ENCODE peak calls at places on chromosomes 13 and 19, in ten cellular contexts. P is cardiac fibroblast, Z is kidney epithelial cell, J is AG09309, O is BJ, Q is lower leg skin, X is sigmoid colon, L is fibroblast of pulmonary artery, B is choroid plexus epithelial cell, S is fibroblast of lung. E is an unnamed sample.
A peak's percentile ranks its signal among the peaks of the same experiment; 100 is the strongest.

GRCh38 chr19:35642312-35642711 is 767 bp downstream of the ETV2 start:
- DNase-seq in P (no peak), Z (no peak), J (no peak), O (no peak), Q (no peak), X (no peak), L (no peak), B (no peak), S (no peak), E (no peak)

GRCh38 chr19:10167459-10167858 is 27.3 kb downstream of the DNMT1 start:
- DNase-seq in P (no peak), Z (no peak), J (no peak), O (no peak), Q (no peak), X (no peak), L (no peak), B (no peak), S (no peak), E (no peak)

GRCh38 chr13:30736921-30737320 is 1.6 kb downstream of the ALOX5AP start:
- DNase-seq in P (no peak), Z (no peak), J (no peak), O (no peak), Q (no peak), X (no peak), L (no peak), B (no peak), S (no peak), E (no peak)

GRCh38 chr19:23698711-23699520 is 11.9 kb upstream of the ZNF675 start:
- DNase-seq in P (no peak), Z (no peak), J (no peak), O (no peak), Q (no peak), X (no peak), L (no peak), B (no peak), S (no peak), E (peak; percentile 68)

GRCh38 chr13:75372517-75372916 is 109.5 kb downstream of the TBC1D4 start:
- DNase-seq in P (peak; percentile 77), Z (no peak), J (no peak), O (no peak), Q (no peak), X (no peak), L (peak; percentile 74), B (peak; percentile 75), S (peak; percentile 78), E (peak; percentile 57)

GRCh38 chr19:8363803-8364771 is at the start of gene ANGPTL4:
- DNase-seq in P (peak; percentile 89), Z (no peak), J (no peak), O (no peak), Q (peak; percentile 96), X (peak; percentile 94), L (peak; percentile 88), B (peak; percentile 81), S (peak; percentile 71), E (peak; percentile 80)

GRCh38 chr13:28204690-28205443 is 66.5 kb downstream of the PAN3 start:
- DNase-seq in P (no peak), Z (no peak), J (no peak), O (no peak), Q (no peak), X (no peak), L (no peak), B (no peak), S (no peak), E (no peak)

GRCh38 chr13:74226791-74227475 is 92.7 kb upstream of the KLF12 start:
- DNase-seq in P (peak; percentile 36), Z (no peak), J (peak; percentile 75), O (no peak), Q (no peak), X (no peak), L (no peak), B (peak; percentile 74), S (peak; percentile 87), E (no peak)

GRCh38 chr19:4278460-4278901 is 585 bp upstream of the SHD start:
- DNase-seq in P (no peak), Z (no peak), J (no peak), O (no peak), Q (no peak), X (no peak), L (no peak), B (no peak), S (no peak), E (no peak)

GRCh38 chr13:43698743-43699142 is 88.0 kb downstream of the ENOX1 start:
- DNase-seq in P (peak; percentile 63), Z (no peak), J (no peak), O (no peak), Q (no peak), X (no peak), L (peak; percentile 67), B (peak; percentile 68), S (peak; percentile 90), E (peak; percentile 12)

GRCh38 chr13:24682353-24682752 is 2.1 kb downstream of the ATP12A start:
- DNase-seq in P (no peak), Z (no peak), J (no peak), O (no peak), Q (no peak), X (no peak), L (no peak), B (no peak), S (no peak), E (no peak)

GRCh38 chr19:3068071-3068470 is 5.8 kb upstream of the TLE5 start:
- DNase-seq in P (no peak), Z (no peak), J (no peak), O (no peak), Q (no peak), X (no peak), L (no peak), B (no peak), S (no peak), E (no peak)

GRCh38 chr13:24076124-24076523 is 84.4 kb upstream of the SPATA13 start:
- DNase-seq in P (no peak), Z (peak; percentile 16), J (no peak), O (no peak), Q (no peak), X (no peak), L (no peak), B (no peak), S (no peak), E (no peak)

DNA sequence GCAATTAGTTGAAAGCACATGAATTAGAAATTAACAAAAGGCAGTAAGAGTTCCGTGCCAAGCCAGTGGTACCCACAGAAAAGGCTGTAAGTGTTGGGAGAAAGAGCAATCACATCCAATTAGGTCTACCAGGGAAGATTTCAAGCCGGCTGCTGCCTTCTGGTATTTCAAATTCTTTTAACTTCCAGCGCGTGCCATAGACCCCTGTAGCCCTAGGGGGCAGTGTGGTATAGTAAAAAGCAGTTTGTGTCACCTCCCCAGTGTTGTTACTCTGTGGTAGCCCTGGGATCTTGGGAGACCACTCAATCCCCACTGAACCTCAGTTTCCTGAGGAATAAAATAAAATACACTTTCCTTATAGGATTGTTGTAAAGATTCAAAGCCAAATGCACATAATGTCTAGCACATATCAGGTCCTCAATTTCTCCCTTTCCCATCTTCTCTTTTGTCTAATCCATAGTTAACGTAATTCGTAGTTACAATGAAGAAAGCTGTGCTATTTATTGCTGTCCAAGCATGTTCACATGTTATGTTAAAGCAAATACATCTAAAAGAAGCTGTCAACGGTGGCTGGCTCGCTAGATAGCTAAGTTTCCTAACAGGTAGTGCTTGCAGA is 230.2 kb downstream of the TDRD3 start:
- DNase-seq in P (peak; percentile 52), Z (no peak), J (no peak), O (no peak), Q (no peak), X (no peak), L (peak; percentile 42), B (peak; percentile 49), S (peak; percentile 2), E (peak; percentile 56)
- TF ChIP-seq CTCF in P (peak; percentile 73), Z (peak; percentile 87), J (peak; percentile 67), O (peak; percentile 38), Q (no peak), X (peak; percentile 48), L (peak; percentile 70), B (peak; percentile 76), S (peak; percentile 57), E (peak; percentile 76)

DNA sequence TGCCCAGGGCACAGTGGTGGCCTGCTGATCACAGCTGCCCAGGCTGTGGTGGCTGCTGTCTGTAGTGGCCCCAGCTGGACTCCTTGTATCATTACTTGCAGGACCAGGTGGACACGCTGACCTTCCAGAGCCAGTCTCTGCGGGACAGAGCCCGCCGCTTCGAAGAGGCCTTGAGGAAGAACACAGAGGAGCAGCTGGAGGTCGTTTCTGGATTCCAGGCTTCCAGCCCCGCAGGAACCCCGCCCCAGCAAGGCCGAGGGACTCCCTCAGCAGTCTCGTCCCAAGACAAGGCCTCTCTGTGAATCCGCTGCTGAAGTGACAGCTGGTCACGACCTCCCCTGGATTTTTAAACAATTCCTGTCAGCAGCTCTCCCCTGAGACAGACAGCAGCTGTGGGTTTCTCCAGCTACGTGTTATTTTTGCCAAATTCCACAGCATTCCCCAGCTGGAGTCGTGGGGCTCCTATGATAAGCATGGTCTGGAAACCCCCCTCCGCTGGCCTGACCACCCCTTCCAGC is 98.3 kb downstream of the SLC7A1 start:
- DNase-seq in P (peak; percentile 31), Z (no peak), J (no peak), O (no peak), Q (no peak), X (peak; percentile 92), L (peak; percentile 85), B (peak; percentile 89), S (peak; percentile 74), E (no peak)
- H3K4me3 ChIP-seq in P (no peak overlapping the region), Z (no peak overlapping the region), J (no peak overlapping the region), O (no peak overlapping the region), Q (no peak overlapping the region), X (no peak overlapping the region), L (no peak overlapping the region), B (no peak overlapping the region), S (no peak overlapping the region), E (no peak overlapping the region)

DNA sequence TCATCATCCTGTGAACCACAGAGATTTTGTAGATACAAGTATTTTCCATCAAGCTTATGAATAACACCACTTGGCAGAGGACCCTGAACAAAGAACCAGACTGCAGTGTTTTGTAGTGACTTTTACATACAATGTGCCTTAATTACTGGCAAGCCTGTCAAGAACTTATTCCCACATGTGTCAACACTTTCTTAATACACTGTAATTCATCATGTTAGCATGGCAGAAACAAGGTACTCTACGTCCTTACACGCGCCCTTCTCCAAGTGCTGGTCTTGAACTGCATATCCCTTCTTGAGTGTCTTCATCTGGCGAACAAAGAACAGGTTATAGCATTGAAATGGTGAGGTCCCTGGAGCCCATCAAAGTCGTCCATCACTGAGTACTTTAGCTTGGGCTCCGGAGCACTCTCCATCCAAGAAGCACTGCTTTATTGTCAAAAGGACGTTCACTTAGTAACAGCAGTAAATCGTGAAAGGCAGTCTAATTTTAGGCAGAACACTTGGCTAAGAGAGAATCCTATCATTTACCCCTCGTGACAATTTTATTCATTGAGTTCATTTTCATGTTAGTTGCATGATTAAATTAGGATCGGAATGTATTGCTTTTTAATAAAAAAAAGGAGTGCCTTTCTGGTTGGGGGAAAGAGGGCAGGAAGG is 376.2 kb downstream of the DLEU7 start:
- DNase-seq in P (no peak), Z (no peak), J (no peak), O (no peak), Q (no peak), X (no peak), L (no peak), B (no peak), S (no peak), E (no peak)
- TF ChIP-seq CTCF in P (no peak), Z (no peak), J (no peak), O (no peak), Q (no peak), X (no peak), L (no peak), B (no peak), S (no peak), E (no peak)

DNA sequence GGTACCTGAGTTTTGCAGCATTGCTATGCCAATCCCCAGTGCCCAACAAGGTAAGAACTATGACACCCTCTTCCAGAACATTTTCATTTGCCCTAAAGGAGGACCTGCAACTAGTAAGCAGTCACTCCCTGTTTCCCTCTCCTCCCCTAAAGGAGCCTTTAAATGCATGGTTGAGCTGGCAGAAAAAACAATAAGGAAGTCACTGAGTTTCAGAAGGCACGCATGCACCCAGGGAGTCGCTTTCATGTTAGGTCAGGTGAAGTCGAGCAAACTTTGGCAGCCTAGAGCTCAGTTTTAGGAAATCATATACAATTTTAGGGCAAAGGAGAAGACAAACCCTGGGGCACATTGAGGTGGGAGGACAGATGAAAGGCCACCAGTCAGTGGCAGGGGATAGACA is 11.8 kb downstream of the NLRP11 start:
- DNase-seq in P (no peak), Z (no peak), J (no peak), O (no peak), Q (no peak), X (no peak), L (no peak), B (no peak), S (no peak), E (no peak)
- H3K4me3 ChIP-seq in P (no peak overlapping the region), Z (no peak overlapping the region), J (no peak overlapping the region), O (no peak overlapping the region), Q (no peak overlapping the region), X (no peak overlapping the region), L (no peak overlapping the region), B (no peak overlapping the region), S (no peak overlapping the region), E (no peak overlapping the region)